ENCODE peak calls at places on chromosomes 6 and 20, in six cellular contexts. One of them, this sample, is unnamed.

GRCh38 chr20:1652960-1653359 is 4.6 kb downstream of the SIRPG start:
- DNase-seq in A673: no peak
- DNase-seq in CD8-positive, alpha-beta T cell: no peak
- DNase-seq in breast epithelium: no peak
- DNase-seq in testis: no peak
- DNase-seq in H7: no peak
- DNase-seq in this sample: no peak

GRCh38 chr6:142481466-142481865 is 179.7 kb downstream of the ADGRG6 start:
- DNase-seq in CD8-positive, alpha-beta T cell: no peak
- DNase-seq in H7: no peak
- DNase-seq in testis: no peak
- DNase-seq in A673: no peak
- DNase-seq in breast epithelium: no peak
- DNase-seq in this sample: no peak

GRCh38 chr20:10313701-10314100 is 95.1 kb downstream of the SNAP25 start:
- DNase-seq in CD8-positive, alpha-beta T cell: no peak
- DNase-seq in breast epithelium: no peak
- DNase-seq in H7: no peak
- DNase-seq in A673: no peak
- DNase-seq in testis: no peak
- DNase-seq in this sample: no peak

GRCh38 chr20:62205618-62206387 is 14.3 kb downstream of the HRH3 start:
- DNase-seq in H7: no peak
- DNase-seq in testis: no peak
- DNase-seq in breast epithelium: no peak
- DNase-seq in CD8-positive, alpha-beta T cell: no peak
- DNase-seq in A673: no peak
- DNase-seq in this sample: no peak

GRCh38 chr20:19095762-19096161 is 116.7 kb upstream of the SLC24A3 start:
- DNase-seq in breast epithelium: no peak
- DNase-seq in CD8-positive, alpha-beta T cell: no peak
- DNase-seq in testis: no peak
- DNase-seq in H7: peak; percentile 44
- DNase-seq in A673: peak; percentile 13
- DNase-seq in this sample: peak; percentile 61

GRCh38 chr6:148854992-148855391 is 108.2 kb downstream of the UST start:
- DNase-seq in H7: no peak
- DNase-seq in breast epithelium: no peak
- DNase-seq in A673: peak; percentile 39
- DNase-seq in CD8-positive, alpha-beta T cell: no peak
- DNase-seq in testis: peak; percentile 64
- DNase-seq in this sample: no peak

GRCh38 chr6:141326426-141326825 is 806.3 kb upstream of the GJE1 start:
- DNase-seq in breast epithelium: no peak
- DNase-seq in A673: peak; percentile 79
- DNase-seq in H7: no peak
- DNase-seq in testis: no peak
- DNase-seq in CD8-positive, alpha-beta T cell: peak; percentile 24
- DNase-seq in this sample: no peak

GRCh38 chr6:125974214-125974866 is 12.0 kb upstream of the TRMT11 start:
- DNase-seq in breast epithelium: no peak
- DNase-seq in CD8-positive, alpha-beta T cell: no peak
- DNase-seq in testis: no peak
- DNase-seq in H7: no peak
- DNase-seq in A673: peak; percentile 78
- DNase-seq in this sample: no peak

GRCh38 chr20:63651942-63652191 is 1.4 kb downstream of the STMN3 start:
- DNase-seq in CD8-positive, alpha-beta T cell: peak; percentile 37
- DNase-seq in A673: no peak
- DNase-seq in H7: peak; percentile 68
- DNase-seq in testis: no peak
- DNase-seq in breast epithelium: no peak
- DNase-seq in this sample: no peak

GRCh38 chr6:6654599-6655575 is 66.4 kb downstream of the LY86 start:
- DNase-seq in A673: no peak
- DNase-seq in H7: no peak
- DNase-seq in breast epithelium: no peak
- DNase-seq in CD8-positive, alpha-beta T cell: no peak
- DNase-seq in testis: no peak
- DNase-seq in this sample: no peak

GRCh38 chr6:34148864-34149810 is 3.2 kb upstream of the GRM4 start:
- DNase-seq in testis: no peak
- DNase-seq in A673: no peak
- DNase-seq in breast epithelium: no peak
- DNase-seq in H7: peak; percentile 63
- DNase-seq in CD8-positive, alpha-beta T cell: no peak
- DNase-seq in this sample: no peak

GRCh38 chr6:20511858-20512257 is 22.4 kb upstream of the CDKAL1 start:
- DNase-seq in H7: no peak
- DNase-seq in A673: no peak
- DNase-seq in CD8-positive, alpha-beta T cell: no peak
- DNase-seq in breast epithelium: no peak
- DNase-seq in testis: no peak
- DNase-seq in this sample: no peak

GRCh38 chr6:37426945-37427510 is 6.0 kb upstream of the CMTR1 start:
- DNase-seq in CD8-positive, alpha-beta T cell: no peak
- DNase-seq in testis: no peak
- DNase-seq in H7: no peak
- DNase-seq in breast epithelium: no peak
- DNase-seq in A673: no peak
- DNase-seq in this sample: no peak

GRCh38 chr6:129513471-129513870 is 196.5 kb downstream of the ARHGAP18 start:
- DNase-seq in CD8-positive, alpha-beta T cell: no peak
- DNase-seq in A673: no peak
- DNase-seq in H7: no peak
- DNase-seq in breast epithelium: no peak
- DNase-seq in testis: no peak
- DNase-seq in this sample: no peak

GRCh38 chr20:23005761-23006160 is 29.4 kb upstream of the SSTR4 start:
- DNase-seq in testis: no peak
- DNase-seq in H7: no peak
- DNase-seq in CD8-positive, alpha-beta T cell: no peak
- DNase-seq in breast epithelium: no peak
- DNase-seq in A673: no peak
- DNase-seq in this sample: no peak

GRCh38 chr6:109743739-109744138 is 52.6 kb downstream of the FIG4 start:
- DNase-seq in H7: no peak
- DNase-seq in testis: no peak
- DNase-seq in breast epithelium: no peak
- DNase-seq in CD8-positive, alpha-beta T cell: no peak
- DNase-seq in A673: peak; percentile 15
- DNase-seq in this sample: no peak

GRCh38 chr20:9119776-9120175 is 50.9 kb downstream of the PLCB4 start:
- DNase-seq in CD8-positive, alpha-beta T cell: no peak
- DNase-seq in H7: no peak
- DNase-seq in A673: no peak
- DNase-seq in breast epithelium: peak; percentile 45
- DNase-seq in testis: peak; percentile 66
- DNase-seq in this sample: no peak

GRCh38 chr6:131682427-131682826 is 18.8 kb downstream of the OR2A4 start:
- DNase-seq in testis: no peak
- DNase-seq in H7: no peak
- DNase-seq in CD8-positive, alpha-beta T cell: no peak
- DNase-seq in A673: no peak
- DNase-seq in breast epithelium: no peak
- DNase-seq in this sample: no peak

GRCh38 chr20:17666491-17666890 is 15.6 kb downstream of the RRBP1 start:
- DNase-seq in breast epithelium: no peak
- DNase-seq in CD8-positive, alpha-beta T cell: no peak
- DNase-seq in H7: no peak
- DNase-seq in testis: no peak
- DNase-seq in A673: peak; percentile 30
- DNase-seq in this sample: no peak

GRCh38 chr6:134047673-134048072 is 4.8 kb downstream of the SLC2A12 start:
- DNase-seq in A673: no peak
- DNase-seq in breast epithelium: no peak
- DNase-seq in H7: no peak
- DNase-seq in CD8-positive, alpha-beta T cell: no peak
- DNase-seq in testis: no peak
- DNase-seq in this sample: no peak

GRCh38 chr6:127083231-127084015 is 35.0 kb upstream of the RSPO3 start:
- DNase-seq in testis: no peak
- DNase-seq in CD8-positive, alpha-beta T cell: no peak
- DNase-seq in H7: no peak
- DNase-seq in A673: no peak
- DNase-seq in breast epithelium: no peak
- DNase-seq in this sample: no peak

GRCh38 chr6:73566954-73567591 is 46.2 kb upstream of the EEF1A1 start:
- DNase-seq in A673: peak; percentile 29
- DNase-seq in H7: no peak
- DNase-seq in breast epithelium: no peak
- DNase-seq in CD8-positive, alpha-beta T cell: no peak
- DNase-seq in testis: no peak
- DNase-seq in this sample: no peak

GRCh38 chr6:32222333-32223230 is 1.3 kb downstream of the NOTCH4 start:
- DNase-seq in A673: no peak
- DNase-seq in H7: no peak
- DNase-seq in testis: no peak
- DNase-seq in CD8-positive, alpha-beta T cell: no peak
- DNase-seq in breast epithelium: peak; percentile 70
- DNase-seq in this sample: no peak
- H3K4me3 ChIP-seq in A673: no peak overlapping the region
- H3K4me3 ChIP-seq in H7: no peak overlapping the region
- H3K4me3 ChIP-seq in testis: no peak overlapping the region
- H3K4me3 ChIP-seq in CD8-positive, alpha-beta T cell: no peak overlapping the region
- H3K4me3 ChIP-seq in breast epithelium: peak overlapping the region; percentile 40
- H3K4me3 ChIP-seq in this sample: no peak overlapping the region

DNA sequence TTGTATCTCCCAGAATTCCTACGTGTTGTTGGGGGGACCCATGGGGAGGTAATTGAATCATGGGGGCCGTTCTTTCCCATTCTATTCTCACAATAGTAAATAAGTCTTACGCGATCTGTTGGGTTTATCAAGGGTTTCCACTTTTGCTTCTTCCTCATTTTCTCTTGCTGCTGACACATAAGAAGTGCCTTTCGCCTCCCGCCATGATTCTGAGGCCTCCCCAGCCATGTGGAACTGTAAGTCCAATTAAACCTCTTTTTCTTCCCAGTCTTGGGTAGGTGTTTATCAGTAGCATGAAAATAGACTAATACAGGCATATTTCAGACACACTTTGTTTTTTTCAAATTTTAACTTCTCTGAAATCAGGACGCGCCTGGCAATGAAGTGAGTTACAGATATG is 14.4 kb upstream of the PGK2 start:
- DNase-seq in A673: no peak
- DNase-seq in breast epithelium: no peak
- DNase-seq in H7: no peak
- DNase-seq in CD8-positive, alpha-beta T cell: no peak
- DNase-seq in testis: no peak
- DNase-seq in this sample: no peak
- H3K4me3 ChIP-seq in A673: no peak overlapping the region
- H3K4me3 ChIP-seq in breast epithelium: no peak overlapping the region
- H3K4me3 ChIP-seq in H7: no peak overlapping the region
- H3K4me3 ChIP-seq in CD8-positive, alpha-beta T cell: no peak overlapping the region
- H3K4me3 ChIP-seq in testis: no peak overlapping the region
- H3K4me3 ChIP-seq in this sample: no peak overlapping the region

GRCh38 chr20:50545123-50545522 is 34.9 kb downstream of the PTPN1 start:
- DNase-seq in breast epithelium: no peak
- DNase-seq in testis: no peak
- DNase-seq in H7: no peak
- DNase-seq in A673: no peak
- DNase-seq in CD8-positive, alpha-beta T cell: no peak
- DNase-seq in this sample: no peak
- H3K4me3 ChIP-seq in breast epithelium: no peak overlapping the region
- H3K4me3 ChIP-seq in testis: no peak overlapping the region
- H3K4me3 ChIP-seq in H7: no peak overlapping the region
- H3K4me3 ChIP-seq in A673: no peak overlapping the region
- H3K4me3 ChIP-seq in CD8-positive, alpha-beta T cell: no peak overlapping the region
- H3K4me3 ChIP-seq in this sample: no peak overlapping the region

GRCh38 chr20:58215116-58215515 is 13.3 kb downstream of the ANKRD60 start:
- DNase-seq in testis: no peak
- DNase-seq in H7: no peak
- DNase-seq in breast epithelium: no peak
- DNase-seq in A673: no peak
- DNase-seq in CD8-positive, alpha-beta T cell: no peak
- DNase-seq in this sample: no peak
- H3K4me3 ChIP-seq in testis: no peak overlapping the region
- H3K4me3 ChIP-seq in H7: no peak overlapping the region
- H3K4me3 ChIP-seq in breast epithelium: no peak overlapping the region
- H3K4me3 ChIP-seq in A673: no peak overlapping the region
- H3K4me3 ChIP-seq in CD8-positive, alpha-beta T cell: no peak overlapping the region
- H3K4me3 ChIP-seq in this sample: no peak overlapping the region

GRCh38 chr20:59579404-59580207 is 24.7 kb upstream of the PHACTR3 start:
- DNase-seq in breast epithelium: no peak
- DNase-seq in testis: no peak
- DNase-seq in H7: no peak
- DNase-seq in CD8-positive, alpha-beta T cell: no peak
- DNase-seq in A673: no peak
- DNase-seq in this sample: no peak

GRCh38 chr20:59581983-59582679 is 22.2 kb upstream of the PHACTR3 start:
- DNase-seq in testis: no peak
- DNase-seq in H7: no peak
- DNase-seq in CD8-positive, alpha-beta T cell: no peak
- DNase-seq in A673: no peak
- DNase-seq in breast epithelium: no peak
- DNase-seq in this sample: no peak

GRCh38 chr20:59580208-59580980 is 23.9 kb upstream of the PHACTR3 start:
- DNase-seq in CD8-positive, alpha-beta T cell: no peak
- DNase-seq in breast epithelium: no peak
- DNase-seq in testis: no peak
- DNase-seq in A673: peak; percentile 93
- DNase-seq in H7: no peak
- DNase-seq in this sample: no peak

GRCh38 chr20:59578602-59579403 is 25.5 kb upstream of the PHACTR3 start:
- DNase-seq in testis: no peak
- DNase-seq in H7: no peak
- DNase-seq in CD8-positive, alpha-beta T cell: no peak
- DNase-seq in A673: no peak
- DNase-seq in breast epithelium: no peak
- DNase-seq in this sample: no peak

DNA sequence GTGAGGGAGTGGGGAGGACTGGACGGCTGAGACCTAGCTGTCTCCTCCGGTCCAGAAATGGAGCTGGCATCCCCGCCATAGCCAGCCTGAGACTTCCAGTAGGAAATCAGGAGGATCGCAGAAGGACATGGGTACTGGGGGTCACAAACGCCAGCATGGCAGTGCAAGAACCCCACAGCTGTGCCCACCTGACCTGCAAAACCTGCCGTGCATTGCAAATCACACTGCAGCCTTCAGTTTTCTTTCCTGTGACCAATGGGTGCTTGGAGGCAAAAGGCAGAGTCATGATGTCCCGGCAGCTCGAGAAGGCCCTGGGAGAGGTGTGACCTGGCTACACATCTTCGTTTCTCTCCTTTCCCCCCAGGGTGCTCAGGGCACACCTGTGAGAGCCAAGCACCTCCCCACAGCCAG is 23.3 kb upstream of the PHACTR3 start:
- DNase-seq in testis: no peak
- DNase-seq in A673: no peak
- DNase-seq in CD8-positive, alpha-beta T cell: no peak
- DNase-seq in breast epithelium: no peak
- DNase-seq in H7: no peak
- DNase-seq in this sample: no peak
- H3K4me3 ChIP-seq in testis: no peak overlapping the region
- H3K4me3 ChIP-seq in A673: no peak overlapping the region
- H3K4me3 ChIP-seq in CD8-positive, alpha-beta T cell: no peak overlapping the region
- H3K4me3 ChIP-seq in breast epithelium: no peak overlapping the region
- H3K4me3 ChIP-seq in H7: no peak overlapping the region
- H3K4me3 ChIP-seq in this sample: no peak overlapping the region

GRCh38 chr6:94893327-94893726 is 684.0 kb upstream of the MANEA start:
- DNase-seq in H7: no peak
- DNase-seq in breast epithelium: no peak
- DNase-seq in CD8-positive, alpha-beta T cell: no peak
- DNase-seq in testis: no peak
- DNase-seq in A673: no peak
- DNase-seq in this sample: no peak

GRCh38 chr6:94894300-94894699 is 683.0 kb upstream of the MANEA start:
- DNase-seq in H7: no peak
- DNase-seq in CD8-positive, alpha-beta T cell: no peak
- DNase-seq in A673: no peak
- DNase-seq in breast epithelium: no peak
- DNase-seq in testis: no peak
- DNase-seq in this sample: no peak
- H3K4me3 ChIP-seq in H7: no peak overlapping the region
- H3K4me3 ChIP-seq in CD8-positive, alpha-beta T cell: no peak overlapping the region
- H3K4me3 ChIP-seq in A673: no peak overlapping the region
- H3K4me3 ChIP-seq in breast epithelium: no peak overlapping the region
- H3K4me3 ChIP-seq in testis: no peak overlapping the region
- H3K4me3 ChIP-seq in this sample: no peak overlapping the region